ENCODE peak calls at places on chromosomes 13 and 19, in seven cellular contexts. W, Y, D, I, M, B and H are unnamed samples. For H3K36me3, the result is how much of the 10 kb centered on the place peaks cover.

GRCh38 chr13:40652588-40652940 is 13.9 kb downstream of the FOXO1 start:
- DNase-seq in W (no peak), Y (no peak), D (no peak), I (no peak), M (no peak), B (no peak), H (no peak)

GRCh38 chr19:11483176-11484111 is 2.6 kb upstream of the ELAVL3 start:
- DNase-seq in W (no peak), Y (no peak), D (peak), I (no peak), M (no peak), B (no peak), H (no peak)

GRCh38 chr13:93529961-93530360 is 303.4 kb downstream of the GPC6 start:
- DNase-seq in W (no peak), Y (no peak), D (no peak), I (no peak), M (no peak), B (no peak), H (no peak)

GRCh38 chr19:35557539-35558399 is 5.7 kb downstream of the ATP4A start:
- DNase-seq in W (no peak), Y (no peak), D (peak), I (no peak), M (no peak), B (no peak), H (peak)

GRCh38 chr19:31378404-31378803 is 29.2 kb upstream of the TSHZ3 start:
- DNase-seq in W (no peak), Y (peak), D (no peak), I (no peak), M (peak), B (no peak), H (no peak)

GRCh38 chr19:29372461-29372860 is 153.3 kb upstream of the VSTM2B start:
- DNase-seq in W (no peak), Y (peak), D (peak), I (no peak), M (no peak), B (no peak), H (no peak)

GRCh38 chr13:110525328-110526319 is 35.9 kb downstream of the RAB20 start:
- DNase-seq in W (no peak), Y (no peak), D (no peak), I (no peak), M (no peak), B (no peak), H (peak)

GRCh38 chr13:98847780-98848179 is 95.3 kb upstream of the SLC15A1 start:
- DNase-seq in W (no peak), Y (no peak), D (peak), I (no peak), M (no peak), B (no peak), H (no peak)

GRCh38 chr19:32971012-32971595 is 654 bp downstream of the CEP89 start:
- DNase-seq in W (no peak), Y (no peak), D (no peak), I (no peak), M (no peak), B (no peak), H (no peak)

GRCh38 chr13:30713133-30713532 is 22.2 kb upstream of the ALOX5AP start:
- DNase-seq in W (no peak), Y (peak), D (peak), I (peak), M (no peak), B (no peak), H (no peak)

GRCh38 chr19:37929512-37929911 is 22.5 kb downstream of the SIPA1L3 start:
- DNase-seq in W (no peak), Y (no peak), D (peak), I (no peak), M (no peak), B (no peak), H (no peak)

GRCh38 chr19:30327331-30327730 is 44.9 kb upstream of the ZNF536 start:
- DNase-seq in W (no peak), Y (no peak), D (peak), I (no peak), M (no peak), B (no peak), H (no peak)

GRCh38 chr19:30695171-30695875 is 323.1 kb downstream of the ZNF536 start:
- DNase-seq in W (no peak), Y (no peak), D (peak), I (no peak), M (no peak), B (no peak), H (no peak)

GRCh38 chr19:4097501-4097900 is 26.4 kb downstream of the MAP2K2 start:
- DNase-seq in W (no peak), Y (peak), D (no peak), I (no peak), M (no peak), B (no peak), H (no peak)

GRCh38 chr13:27792393-27793218 is at the start of gene GSX1:
- DNase-seq in W (no peak), Y (no peak), D (peak), I (no peak), M (peak), B (no peak), H (no peak)

GRCh38 chr19:6014551-6015135 is 36.7 kb upstream of the RANBP3 start:
- DNase-seq in W (no peak), Y (no peak), D (no peak), I (no peak), M (no peak), B (no peak), H (no peak)

GRCh38 chr13:114035186-114035582 is 61.3 kb upstream of the C13orf46 start:
- DNase-seq in W (no peak), Y (no peak), D (no peak), I (no peak), M (no peak), B (no peak), H (no peak)

DNA sequence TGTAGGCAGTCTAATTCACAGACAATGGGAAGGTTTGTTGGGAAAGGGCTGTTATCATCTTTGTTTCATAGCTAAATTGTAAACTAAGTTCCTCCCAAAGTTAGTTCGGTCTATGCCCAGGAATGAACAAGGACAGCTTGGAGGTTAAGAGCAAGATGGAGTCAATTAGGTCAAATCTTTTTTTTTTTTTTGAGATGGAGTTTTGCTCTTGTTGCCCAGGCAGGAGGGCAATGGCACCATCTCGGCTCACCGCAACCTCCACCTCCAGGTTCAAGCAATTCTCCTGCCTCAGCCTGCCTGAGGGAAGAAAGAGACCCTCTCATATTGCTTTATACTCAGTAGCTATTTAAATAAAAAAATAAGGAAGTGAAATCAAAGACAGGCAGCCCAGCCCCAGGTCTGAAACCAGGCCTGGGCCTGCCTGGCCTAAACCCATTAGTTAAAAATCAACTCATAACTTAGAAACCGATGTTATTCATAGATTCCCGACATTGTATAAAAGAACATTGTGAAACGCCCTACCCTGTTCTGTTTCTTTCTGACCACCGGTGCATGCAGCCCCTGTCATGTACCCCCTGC is 297.4 kb upstream of the SGCG start:
- DNase-seq in W (no peak), Y (no peak), D (no peak), I (no peak), M (no peak), B (no peak), H (peak)
- H3K4me3 ChIP-seq in W (no peak), Y (no peak), D (no peak), I (no peak), M (no peak), B (no peak), H (peak)

GRCh38 chr13:42086582-42086981 is 38.1 kb downstream of the DGKH start:
- DNase-seq in W (no peak), Y (no peak), D (no peak), I (no peak), M (no peak), B (no peak), H (no peak)
- H3K36me3 ChIP-seq in W (under half), Y (under half), D (under half), I (under half), M (under half), B (under half), H (under half)

GRCh38 chr19:49475191-49475932 is 1.3 kb downstream of the FLT3LG start:
- DNase-seq in W (no peak), Y (no peak), D (no peak), I (no peak), M (no peak), B (no peak), H (no peak)
- H3K4me3 ChIP-seq in W (peak), Y (no peak), D (no peak), I (peak), M (no peak), B (peak), H (peak)

GRCh38 chr19:39382991-39383828 is 7.7 kb downstream of the PAF1 start:
- DNase-seq in W (no peak), Y (no peak), D (no peak), I (no peak), M (no peak), B (no peak), H (no peak)

GRCh38 chr19:39385629-39386411 is 5.1 kb downstream of the PAF1 start:
- DNase-seq in W (no peak), Y (no peak), D (no peak), I (no peak), M (no peak), B (no peak), H (no peak)

GRCh38 chr19:39386557-39386956 is 4.3 kb downstream of the PAF1 start:
- DNase-seq in W (no peak), Y (no peak), D (no peak), I (no peak), M (no peak), B (no peak), H (no peak)

GRCh38 chr19:39381910-39382611 is 8.8 kb downstream of the PAF1 start:
- DNase-seq in W (no peak), Y (no peak), D (no peak), I (no peak), M (no peak), B (no peak), H (no peak)

DNA sequence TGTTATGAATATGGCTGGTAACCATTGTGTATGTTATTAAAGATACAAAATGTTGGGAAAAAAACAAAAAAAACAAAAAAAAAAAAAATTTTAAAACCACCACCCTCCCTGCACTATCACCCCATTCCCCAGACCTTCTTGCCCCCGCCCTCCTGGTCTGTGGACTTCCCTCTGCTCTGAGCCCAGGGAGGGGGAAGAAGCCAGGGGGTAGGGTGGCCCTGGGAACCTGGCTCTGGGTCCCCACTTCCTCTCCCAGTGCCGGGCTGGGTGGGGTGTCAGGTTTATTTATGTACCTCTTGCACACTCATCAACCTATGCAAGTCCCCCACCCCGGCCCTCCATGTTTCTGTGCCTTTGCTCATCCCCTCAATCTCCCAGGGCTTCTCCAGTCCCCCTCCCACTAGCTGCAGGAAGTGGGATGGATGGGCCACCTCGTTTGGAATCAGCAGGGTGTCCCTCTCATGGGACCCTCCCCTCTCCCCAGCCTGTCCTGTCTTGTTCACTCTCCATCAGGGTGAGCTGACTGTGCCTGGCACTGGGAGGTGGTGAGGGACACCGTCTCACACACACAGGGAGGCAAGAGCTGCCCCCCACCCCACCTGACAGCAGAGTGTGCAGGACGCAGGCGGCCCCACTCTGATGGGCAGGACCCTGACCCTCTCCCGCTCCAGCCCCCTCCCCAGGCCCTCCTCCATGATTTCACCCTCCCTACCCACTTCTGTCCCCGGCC is 5.9 kb downstream of the PAF1 start:
- DNase-seq in W (no peak), Y (no peak), D (no peak), I (no peak), M (no peak), B (no peak), H (no peak)
- H3K36me3 ChIP-seq in W (half or more), Y (half or more), D (half or more), I (half or more), M (under half), B (half or more), H (under half)

GRCh38 chr19:1364070-1364719 is 19.5 kb upstream of the NDUFS7 start:
- DNase-seq in W (no peak), Y (no peak), D (no peak), I (no peak), M (no peak), B (no peak), H (no peak)
- H3K4me3 ChIP-seq in W (no peak), Y (no peak), D (no peak), I (no peak), M (no peak), B (no peak), H (no peak)

GRCh38 chr19:39416152-39416551 is 3.7 kb downstream of the PLEKHG2 start:
- DNase-seq in W (no peak), Y (no peak), D (no peak), I (no peak), M (no peak), B (no peak), H (no peak)

GRCh38 chr19:39416626-39417120 is 4.2 kb downstream of the PLEKHG2 start:
- DNase-seq in W (no peak), Y (no peak), D (no peak), I (no peak), M (no peak), B (no peak), H (no peak)

GRCh38 chr19:39415111-39416046 is 2.9 kb downstream of the PLEKHG2 start:
- DNase-seq in W (no peak), Y (no peak), D (peak), I (no peak), M (no peak), B (no peak), H (no peak)

GRCh38 chr19:39419003-39419402 is 6.5 kb downstream of the PLEKHG2 start:
- DNase-seq in W (no peak), Y (no peak), D (no peak), I (no peak), M (no peak), B (no peak), H (no peak)

GRCh38 chr19:39417463-39418181 is 5.2 kb downstream of the PLEKHG2 start:
- DNase-seq in W (no peak), Y (no peak), D (no peak), I (no peak), M (no peak), B (no peak), H (no peak)
- H3K36me3 ChIP-seq in W (half or more), Y (under half), D (half or more), I (half or more), M (under half), B (under half), H (under half)